ENCODE peak calls at places on chromosomes 13 and 19, in eight cellular contexts. Y is substantia nigra; M is astrocyte of the spinal cord; R is activated naive CD4-positive, alpha-beta T cell treated with anti-CD3 and anti-CD28 coated beads, Interleukin-2, amount 10 ng/mL, durations not matched to agents 7 days and 5 days; Z is effector memory CD4-positive, alpha-beta T cell; W is nucleus accumbens; J is fibroblast of lung; G is choroid plexus epithelial cell. H is an unnamed sample.

GRCh38 chr19:6963937-6964336 is 57.3 kb downstream of the MBD3L2B start:
- DNase-seq in Z (no peak), Y (no peak), R (peak), J (no peak), M (no peak), W (no peak), G (no peak), H (no peak)

GRCh38 chr13:110185696-110186095 is 121.3 kb downstream of the COL4A1 start:
- DNase-seq in Z (no peak), R (no peak), M (peak), G (peak), J (peak), W (no peak), Y (no peak), H (no peak)

GRCh38 chr19:14167013-14167593 is 30.7 kb upstream of the ASF1B start:
- DNase-seq in M (no peak), R (peak), J (no peak), Y (no peak), W (no peak), Z (no peak), G (no peak), H (no peak)

GRCh38 chr13:39149896-39150295 is 111.6 kb downstream of the NHLRC3 start:
- DNase-seq in J (no peak), Z (no peak), Y (no peak), W (no peak), M (no peak), G (no peak), R (no peak), H (no peak)

GRCh38 chr13:99384468-99384867 is 77.3 kb upstream of the GPR183 start:
- DNase-seq in R (peak), M (no peak), J (no peak), G (no peak), W (no peak), Y (no peak), Z (no peak), H (no peak)

GRCh38 chr13:26604784-26605183 is 47.3 kb downstream of the WASF3 start:
- DNase-seq in Z (no peak), M (no peak), J (no peak), W (peak), R (no peak), Y (no peak), G (no peak), H (no peak)

GRCh38 chr19:11450570-11451326 is 15.3 kb downstream of the PRKCSH start:
- DNase-seq in J (no peak), G (no peak), Z (no peak), M (no peak), R (no peak), W (no peak), Y (no peak), H (no peak)

GRCh38 chr19:5993516-5994406 is 15.8 kb upstream of the RANBP3 start:
- DNase-seq in M (no peak), Z (no peak), W (no peak), J (no peak), R (no peak), G (peak), Y (no peak), H (no peak)

GRCh38 chr13:53112522-53112921 is 83.9 kb downstream of the OLFM4 start:
- DNase-seq in R (no peak), M (no peak), Z (no peak), J (no peak), Y (no peak), W (no peak), G (no peak), H (no peak)

GRCh38 chr19:12270854-12271253 is 23.8 kb downstream of the ZNF44 start:
- DNase-seq in Y (no peak), J (no peak), Z (no peak), M (no peak), R (no peak), W (no peak), G (no peak), H (no peak)